ENCODE peak calls at places on chromosomes 16 and 17, in six cellular contexts. One of them, this sample, is unnamed.

GRCh38 chr17:16911141-16911937 is 60.6 kb downstream of the TNFRSF13B start:
- DNase-seq in GM23248: no peak
- DNase-seq in PC-3: no peak
- DNase-seq in HCT116: no peak
- DNase-seq in SK-N-SH: no peak
- DNase-seq in MM.1S: no peak
- DNase-seq in this sample: no peak

GRCh38 chr16:29182501-29182900 is 197.6 kb downstream of the LAT start:
- DNase-seq in HCT116: no peak
- DNase-seq in GM23248: no peak
- DNase-seq in PC-3: no peak
- DNase-seq in SK-N-SH: no peak
- DNase-seq in MM.1S: no peak
- DNase-seq in this sample: no peak

GRCh38 chr16:7270006-7270405 is 62.6 kb upstream of the RBFOX1 start:
- DNase-seq in HCT116: no peak
- DNase-seq in PC-3: no peak
- DNase-seq in GM23248: no peak
- DNase-seq in MM.1S: no peak
- DNase-seq in SK-N-SH: no peak
- DNase-seq in this sample: no peak

GRCh38 chr17:5527647-5528250 is 41.4 kb downstream of the MIS12 start:
- DNase-seq in MM.1S: no peak
- DNase-seq in HCT116: no peak
- DNase-seq in PC-3: no peak
- DNase-seq in GM23248: no peak
- DNase-seq in SK-N-SH: no peak
- DNase-seq in this sample: no peak

GRCh38 chr17:1907818-1908698 is 78.3 kb downstream of the RPA1 start:
- DNase-seq in SK-N-SH: no peak
- DNase-seq in MM.1S: no peak
- DNase-seq in HCT116: no peak
- DNase-seq in GM23248: peak
- DNase-seq in PC-3: peak
- DNase-seq in this sample: peak

GRCh38 chr16:1137604-1138003 is 15.3 kb upstream of the CACNA1H start:
- DNase-seq in MM.1S: no peak
- DNase-seq in GM23248: no peak
- DNase-seq in PC-3: no peak
- DNase-seq in HCT116: no peak
- DNase-seq in SK-N-SH: no peak
- DNase-seq in this sample: no peak

GRCh38 chr16:26963109-26963508 is 103.6 kb upstream of the C16orf82 start:
- DNase-seq in SK-N-SH: peak
- DNase-seq in HCT116: peak
- DNase-seq in MM.1S: no peak
- DNase-seq in GM23248: peak
- DNase-seq in PC-3: no peak
- DNase-seq in this sample: peak

GRCh38 chr16:76386784-76387183 is 109.6 kb downstream of the CNTNAP4 start:
- DNase-seq in MM.1S: no peak
- DNase-seq in PC-3: peak
- DNase-seq in HCT116: no peak
- DNase-seq in SK-N-SH: no peak
- DNase-seq in GM23248: no peak
- DNase-seq in this sample: no peak

GRCh38 chr17:68704897-68705296 is 103.7 kb upstream of the FAM20A start:
- DNase-seq in SK-N-SH: no peak
- DNase-seq in PC-3: no peak
- DNase-seq in MM.1S: no peak
- DNase-seq in GM23248: peak
- DNase-seq in HCT116: no peak
- DNase-seq in this sample: no peak

GRCh38 chr16:13994239-13995106 is 74.5 kb downstream of the ERCC4 start:
- DNase-seq in MM.1S: no peak
- DNase-seq in SK-N-SH: no peak
- DNase-seq in PC-3: peak
- DNase-seq in GM23248: no peak
- DNase-seq in HCT116: no peak
- DNase-seq in this sample: no peak

GRCh38 chr16:82945420-82946096 is 318.8 kb downstream of the CDH13 start:
- DNase-seq in HCT116: no peak
- DNase-seq in GM23248: no peak
- DNase-seq in MM.1S: no peak
- DNase-seq in SK-N-SH: no peak
- DNase-seq in PC-3: no peak
- DNase-seq in this sample: no peak

GRCh38 chr17:17108681-17109049 is 66.4 kb downstream of the MPRIP start:
- DNase-seq in PC-3: no peak
- DNase-seq in HCT116: no peak
- DNase-seq in MM.1S: no peak
- DNase-seq in SK-N-SH: peak
- DNase-seq in GM23248: peak
- DNase-seq in this sample: no peak

GRCh38 chr17:77616243-77616731 is 342.2 kb upstream of the TNRC6C start:
- DNase-seq in PC-3: peak
- DNase-seq in HCT116: no peak
- DNase-seq in MM.1S: no peak
- DNase-seq in SK-N-SH: no peak
- DNase-seq in GM23248: peak
- DNase-seq in this sample: no peak

GRCh38 chr17:29588561-29589411 is 662 bp downstream of the GIT1 start:
- DNase-seq in GM23248: peak
- DNase-seq in PC-3: peak
- DNase-seq in HCT116: no peak
- DNase-seq in SK-N-SH: peak
- DNase-seq in MM.1S: peak
- DNase-seq in this sample: peak

GRCh38 chr17:39153541-39154111 is 2.2 kb upstream of the PLXDC1 start:
- DNase-seq in PC-3: peak
- DNase-seq in HCT116: peak
- DNase-seq in GM23248: peak
- DNase-seq in MM.1S: peak
- DNase-seq in SK-N-SH: peak
- DNase-seq in this sample: peak

GRCh38 chr17:68613739-68614298 is 12.7 kb upstream of the FAM20A start:
- DNase-seq in HCT116: peak
- DNase-seq in SK-N-SH: peak
- DNase-seq in MM.1S: peak
- DNase-seq in GM23248: peak
- DNase-seq in PC-3: peak
- DNase-seq in this sample: peak

GRCh38 chr17:9108166-9108565 is 86.9 kb downstream of the NTN1 start:
- DNase-seq in MM.1S: no peak
- DNase-seq in HCT116: no peak
- DNase-seq in SK-N-SH: no peak
- DNase-seq in GM23248: no peak
- DNase-seq in PC-3: no peak
- DNase-seq in this sample: no peak

DNA sequence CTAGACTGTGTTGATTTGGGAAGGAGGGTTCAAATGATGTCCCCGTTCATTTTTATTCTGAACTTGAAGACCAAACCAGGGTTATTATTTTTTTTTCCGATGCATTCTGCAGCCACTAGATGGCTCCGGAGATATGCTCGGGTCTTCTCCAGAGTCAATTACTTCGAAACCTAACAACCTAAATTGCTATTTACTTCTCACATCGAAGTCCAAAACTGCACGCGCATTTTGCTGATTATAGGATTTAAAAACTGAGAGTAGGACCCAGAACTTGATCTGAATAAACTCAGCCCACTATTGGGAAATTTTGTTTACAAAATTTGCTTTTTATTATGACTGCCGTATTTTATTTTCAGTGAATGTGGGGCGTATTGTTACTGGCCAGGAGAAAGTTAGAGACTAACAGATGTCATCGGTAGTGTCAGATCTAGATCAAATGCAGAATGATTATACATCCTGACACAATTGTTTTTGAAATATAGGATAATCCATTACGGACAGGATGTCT is 263.8 kb downstream of the HS3ST3A1 start:
- DNase-seq in GM23248: peak
- DNase-seq in HCT116: peak
- DNase-seq in MM.1S: peak
- DNase-seq in SK-N-SH: peak
- DNase-seq in PC-3: peak
- DNase-seq in this sample: peak
- TF ChIP-seq EZH2phosphoT487 in GM23248: no peak
- TF ChIP-seq EZH2phosphoT487 in HCT116: no peak
- TF ChIP-seq EZH2phosphoT487 in MM.1S: no peak
- TF ChIP-seq EZH2phosphoT487 in SK-N-SH: no peak
- TF ChIP-seq EZH2phosphoT487 in PC-3: no peak
- TF ChIP-seq EZH2phosphoT487 in this sample: no peak

DNA sequence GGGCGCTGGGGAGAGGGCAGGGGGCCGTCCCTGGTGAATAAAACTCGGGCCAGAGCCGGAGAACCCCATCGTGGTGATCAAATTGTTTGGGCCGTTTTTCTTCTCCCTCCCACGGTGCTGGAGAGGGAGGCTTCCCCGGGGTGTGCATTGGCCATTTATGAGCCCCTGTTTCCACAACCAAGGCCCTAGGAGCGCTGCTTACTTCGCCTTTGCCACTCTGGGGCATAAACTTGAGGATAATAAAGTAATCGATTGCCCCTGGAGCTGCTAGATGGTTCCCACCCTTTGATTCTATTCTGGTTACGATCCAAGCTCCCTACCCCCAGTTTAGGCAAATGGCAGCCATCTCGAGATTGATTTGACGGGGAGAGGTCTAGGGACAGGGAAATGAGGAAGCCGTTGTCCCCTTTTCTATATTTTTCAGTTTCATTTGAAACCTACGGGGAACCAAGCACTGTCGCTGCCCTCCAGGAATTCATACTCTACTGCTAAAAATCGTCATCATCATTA is 669 bp downstream of the CCP110 start:
- DNase-seq in MM.1S: peak
- DNase-seq in GM23248: peak
- DNase-seq in PC-3: no peak
- DNase-seq in HCT116: no peak
- DNase-seq in SK-N-SH: peak
- DNase-seq in this sample: no peak
- H3K27ac ChIP-seq in MM.1S: peak
- H3K27ac ChIP-seq in GM23248: peak
- H3K27ac ChIP-seq in PC-3: no peak
- H3K27ac ChIP-seq in HCT116: peak
- H3K27ac ChIP-seq in SK-N-SH: peak
- H3K27ac ChIP-seq in this sample: no peak

GRCh38 chr17:40364906-40365305 is 369 bp upstream of the GJD3 start:
- DNase-seq in SK-N-SH: no peak
- DNase-seq in GM23248: no peak
- DNase-seq in HCT116: no peak
- DNase-seq in MM.1S: no peak
- DNase-seq in PC-3: no peak
- DNase-seq in this sample: no peak
- H3K9ac ChIP-seq in SK-N-SH: no peak
- H3K9ac ChIP-seq in GM23248: no peak
- H3K9ac ChIP-seq in HCT116: no peak
- H3K9ac ChIP-seq in MM.1S: no peak
- H3K9ac ChIP-seq in PC-3: no peak
- H3K9ac ChIP-seq in this sample: no peak

GRCh38 chr16:89281829-89282228 is 64.3 kb downstream of the ZNF778 start:
- DNase-seq in HCT116: no peak
- DNase-seq in GM23248: no peak
- DNase-seq in SK-N-SH: no peak
- DNase-seq in MM.1S: no peak
- DNase-seq in PC-3: no peak
- DNase-seq in this sample: no peak

GRCh38 chr16:89282523-89282922 is 65.0 kb downstream of the ZNF778 start:
- DNase-seq in HCT116: no peak
- DNase-seq in PC-3: no peak
- DNase-seq in MM.1S: no peak
- DNase-seq in SK-N-SH: no peak
- DNase-seq in GM23248: no peak
- DNase-seq in this sample: no peak

GRCh38 chr16:89279666-89280481 is 62.4 kb downstream of the ZNF778 start:
- DNase-seq in PC-3: no peak
- DNase-seq in MM.1S: no peak
- DNase-seq in SK-N-SH: no peak
- DNase-seq in GM23248: no peak
- DNase-seq in HCT116: no peak
- DNase-seq in this sample: no peak

GRCh38 chr16:89281189-89281577 is 63.7 kb downstream of the ZNF778 start:
- DNase-seq in HCT116: no peak
- DNase-seq in GM23248: no peak
- DNase-seq in PC-3: no peak
- DNase-seq in SK-N-SH: no peak
- DNase-seq in MM.1S: no peak
- DNase-seq in this sample: no peak

GRCh38 chr16:89280546-89281188 is 63.2 kb downstream of the ZNF778 start:
- DNase-seq in SK-N-SH: no peak
- DNase-seq in GM23248: no peak
- DNase-seq in MM.1S: no peak
- DNase-seq in HCT116: no peak
- DNase-seq in PC-3: no peak
- DNase-seq in this sample: no peak
- TF ChIP-seq EZH2phosphoT487 in SK-N-SH: no peak
- TF ChIP-seq EZH2phosphoT487 in GM23248: no peak
- TF ChIP-seq EZH2phosphoT487 in MM.1S: no peak
- TF ChIP-seq EZH2phosphoT487 in HCT116: no peak
- TF ChIP-seq EZH2phosphoT487 in PC-3: no peak
- TF ChIP-seq EZH2phosphoT487 in this sample: no peak